ENCODE peak calls at places on chromosomes 6 and 20, in five cellular contexts. I is H9, G is mesenchymal stem cell, D is H1, C is trophoblast cell. V is an unnamed sample.

GRCh38 chr20:59176812-59177211 is 13.2 kb downstream of the ZNF831 start:
- DNase-seq in I (no peak), G (no peak), D (no peak), C (no peak), V (no peak)

GRCh38 chr6:71482742-71483141 is 194.1 kb downstream of the OGFRL1 start:
- DNase-seq in I (no peak), G (no peak), D (no peak), C (no peak), V (no peak)

GRCh38 chr6:29750709-29751108 is 27.5 kb downstream of the HLA-F start:
- DNase-seq in I (no peak), G (no peak), D (no peak), C (no peak), V (no peak)

GRCh38 chr6:33008944-33009861 is at the start of gene HLA-DOA:
- DNase-seq in I (peak), G (peak), D (peak), C (peak), V (peak)

GRCh38 chr6:157808405-157808950 is 14.6 kb upstream of the SNX9 start:
- DNase-seq in I (no peak), G (no peak), D (no peak), C (no peak), V (no peak)

GRCh38 chr20:12640255-12640654 is 368.5 kb upstream of the SPTLC3 start:
- DNase-seq in I (no peak), G (no peak), D (no peak), C (no peak), V (no peak)

GRCh38 chr6:113018351-113019151 is 671.4 kb downstream of the RFPL4B start:
- DNase-seq in I (no peak), G (peak), D (no peak), C (peak), V (no peak)

GRCh38 chr6:157514659-157515496 is 133.9 kb downstream of the ZDHHC14 start:
- DNase-seq in I (no peak), G (peak), D (no peak), C (peak), V (no peak)

GRCh38 chr20:24437322-24438090 is 31.9 kb upstream of the SYNDIG1 start:
- DNase-seq in I (no peak), G (no peak), D (no peak), C (no peak), V (no peak)

GRCh38 chr6:127924031-127924430 is 23.2 kb upstream of the THEMIS start:
- DNase-seq in I (no peak), G (no peak), D (no peak), C (no peak), V (no peak)

GRCh38 chr6:42901538-42901957 is 14.3 kb upstream of the PTCRA start:
- DNase-seq in I (peak), G (peak), D (peak), C (peak), V (peak)

GRCh38 chr6:3410385-3411360 is 46.2 kb downstream of the SLC22A23 start:
- DNase-seq in I (peak), G (peak), D (peak), C (peak), V (peak)

DNA sequence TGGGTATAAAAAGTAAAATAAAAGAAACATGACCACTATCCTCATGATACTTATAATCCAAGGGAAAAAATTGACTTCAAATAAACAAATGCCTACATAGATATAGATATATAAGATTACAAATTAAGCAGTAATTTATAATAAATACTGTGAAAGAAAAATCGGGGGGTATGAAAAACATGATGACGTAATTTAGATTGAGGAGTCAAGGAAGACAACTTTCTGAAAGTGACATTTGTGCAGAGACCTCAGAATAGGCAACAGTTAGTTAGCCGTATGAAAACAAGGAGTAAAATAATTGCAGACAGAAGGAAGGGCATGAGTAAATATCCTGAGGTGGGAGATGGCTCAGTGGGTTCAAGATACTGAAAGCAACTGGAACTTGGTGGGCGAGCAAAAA is 28.2 kb upstream of the RAB23 start:
- DNase-seq in I (no peak), G (no peak), D (no peak), C (no peak), V (no peak)
- H3K14ac ChIP-seq in I (no peak), G (no peak), D (no peak), C (no peak), V (no peak)

GRCh38 chr20:63293866-63294535 is 1.0 kb downstream of the COL20A1 start:
- DNase-seq in I (no peak), G (no peak), D (no peak), C (peak), V (no peak)
- H2BK12ac ChIP-seq in I (no peak), G (no peak), D (no peak), C (no peak), V (peak)

DNA sequence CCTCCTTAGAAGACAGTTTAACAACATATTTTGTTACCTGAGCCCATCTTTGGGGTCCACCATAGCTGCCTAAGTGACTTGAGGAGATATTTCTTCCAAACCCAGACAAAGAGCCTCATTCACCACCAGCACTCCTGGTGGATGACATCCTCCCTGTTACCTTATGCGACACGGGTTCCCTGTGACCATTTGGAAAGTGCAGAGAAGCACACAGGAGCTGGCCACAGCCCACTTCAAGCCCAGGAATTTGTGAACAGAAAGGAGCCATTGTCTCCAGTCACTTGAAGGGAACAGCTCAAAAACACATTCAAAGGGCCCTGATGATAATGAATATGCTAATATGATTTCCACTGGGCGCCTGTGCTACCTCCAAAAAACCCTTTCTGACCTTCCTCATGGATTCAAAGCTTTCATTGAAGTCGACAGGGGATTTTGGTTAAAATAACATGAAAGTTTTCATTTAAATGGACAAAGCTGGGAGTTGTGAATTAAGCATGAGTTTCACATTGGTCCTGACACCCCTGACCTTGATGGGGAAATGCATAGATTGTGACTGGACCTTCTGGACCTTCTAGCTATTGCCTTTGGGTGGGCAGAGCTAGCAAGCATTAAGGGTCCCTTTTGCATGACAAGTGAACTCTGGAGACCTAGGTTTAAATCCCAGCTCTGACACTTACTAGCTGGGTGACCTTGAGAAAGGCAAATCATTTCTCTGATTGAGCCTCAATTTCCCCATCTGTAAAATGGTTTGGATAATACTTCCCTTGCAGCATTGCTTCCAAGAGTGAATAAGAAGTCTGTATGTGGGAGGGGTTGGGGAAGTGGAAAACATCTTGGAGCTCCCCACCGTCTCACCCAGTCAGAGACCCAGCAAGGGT is 83.3 kb upstream of the SIRPA start:
- DNase-seq in I (no peak), G (peak), D (no peak), C (peak), V (peak)
- H3K14ac ChIP-seq in I (no peak), G (no peak), D (no peak), C (no peak), V (no peak)

GRCh38 chr20:53666144-53666543 is 72.5 kb upstream of the ZNF217 start:
- DNase-seq in I (no peak), G (no peak), D (no peak), C (no peak), V (no peak)
- H2BK12ac ChIP-seq in I (no peak), G (no peak), D (no peak), C (no peak), V (no peak)

DNA sequence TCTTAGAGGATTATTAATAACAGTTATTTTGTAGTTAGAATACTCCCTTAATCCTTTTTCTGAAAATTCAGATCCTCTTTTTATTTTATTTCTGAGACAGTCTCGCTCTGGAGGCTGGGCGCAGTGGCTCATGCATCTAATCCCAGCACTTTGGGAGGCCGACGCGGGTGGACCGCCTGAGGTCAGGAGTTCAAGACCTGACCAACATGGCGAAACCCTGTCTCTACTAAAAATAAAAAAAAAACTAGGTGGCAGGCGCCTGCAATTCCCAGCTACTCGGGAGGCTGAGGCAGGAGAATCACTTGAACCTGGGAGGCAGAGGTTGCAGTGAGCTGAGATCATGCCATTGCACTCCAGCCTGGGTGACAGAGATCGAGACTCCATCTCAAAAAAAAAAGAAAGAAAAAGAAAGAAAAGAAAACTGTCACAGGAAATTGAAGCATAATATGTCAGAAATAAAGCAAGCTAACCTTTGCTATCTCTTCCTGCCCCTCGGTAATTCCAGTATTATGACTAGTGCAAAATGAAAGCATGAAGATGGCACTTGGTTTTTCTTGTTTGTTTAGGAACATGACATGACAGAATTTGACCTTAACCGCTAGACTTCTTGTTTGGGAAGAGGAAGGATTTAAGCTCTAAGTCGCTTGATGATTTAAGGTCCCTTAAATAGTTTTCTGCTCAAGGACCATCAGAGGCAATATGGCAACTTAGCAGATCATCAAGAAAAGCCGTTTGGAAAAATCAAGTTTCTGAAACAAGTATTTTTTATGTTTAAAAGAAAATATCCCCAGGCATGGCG is 1.8 kb upstream of the RBM39 start:
- DNase-seq in I (no peak), G (peak), D (no peak), C (peak), V (no peak)
- H3K14ac ChIP-seq in I (no peak), G (no peak), D (no peak), C (no peak), V (no peak)

GRCh38 chr6:118810420-118811027 is 83.4 kb upstream of the ASF1A start:
- DNase-seq in I (no peak), G (no peak), D (no peak), C (no peak), V (no peak)

GRCh38 chr6:118813795-118814194 is 80.2 kb upstream of the ASF1A start:
- DNase-seq in I (no peak), G (peak), D (no peak), C (no peak), V (no peak)

GRCh38 chr6:118812972-118813371 is 81.0 kb upstream of the ASF1A start:
- DNase-seq in I (no peak), G (no peak), D (no peak), C (no peak), V (no peak)

DNA sequence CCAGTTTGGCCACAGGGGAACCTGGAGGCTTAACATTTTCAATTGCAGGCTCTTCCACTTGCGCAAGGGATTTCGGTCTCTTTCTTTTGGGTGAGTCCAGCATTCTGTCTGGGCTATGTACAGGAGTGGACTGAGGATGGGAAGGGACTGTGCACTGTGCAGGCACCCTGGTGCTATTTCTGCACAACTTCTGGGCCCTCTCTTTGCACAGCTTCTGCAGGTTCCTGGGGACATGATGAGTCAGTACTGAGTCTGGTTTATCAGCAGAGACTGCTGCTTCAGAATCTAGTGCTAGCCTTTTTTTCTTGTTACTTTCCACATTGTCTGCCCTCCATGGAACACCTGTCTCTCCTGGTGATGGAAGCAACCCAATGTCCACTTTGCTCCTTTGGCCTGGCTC is 78.5 kb upstream of the ASF1A start:
- DNase-seq in I (no peak), G (no peak), D (no peak), C (no peak), V (no peak)
- H2BK12ac ChIP-seq in I (no peak), G (no peak), D (no peak), C (no peak), V (no peak)

DNA sequence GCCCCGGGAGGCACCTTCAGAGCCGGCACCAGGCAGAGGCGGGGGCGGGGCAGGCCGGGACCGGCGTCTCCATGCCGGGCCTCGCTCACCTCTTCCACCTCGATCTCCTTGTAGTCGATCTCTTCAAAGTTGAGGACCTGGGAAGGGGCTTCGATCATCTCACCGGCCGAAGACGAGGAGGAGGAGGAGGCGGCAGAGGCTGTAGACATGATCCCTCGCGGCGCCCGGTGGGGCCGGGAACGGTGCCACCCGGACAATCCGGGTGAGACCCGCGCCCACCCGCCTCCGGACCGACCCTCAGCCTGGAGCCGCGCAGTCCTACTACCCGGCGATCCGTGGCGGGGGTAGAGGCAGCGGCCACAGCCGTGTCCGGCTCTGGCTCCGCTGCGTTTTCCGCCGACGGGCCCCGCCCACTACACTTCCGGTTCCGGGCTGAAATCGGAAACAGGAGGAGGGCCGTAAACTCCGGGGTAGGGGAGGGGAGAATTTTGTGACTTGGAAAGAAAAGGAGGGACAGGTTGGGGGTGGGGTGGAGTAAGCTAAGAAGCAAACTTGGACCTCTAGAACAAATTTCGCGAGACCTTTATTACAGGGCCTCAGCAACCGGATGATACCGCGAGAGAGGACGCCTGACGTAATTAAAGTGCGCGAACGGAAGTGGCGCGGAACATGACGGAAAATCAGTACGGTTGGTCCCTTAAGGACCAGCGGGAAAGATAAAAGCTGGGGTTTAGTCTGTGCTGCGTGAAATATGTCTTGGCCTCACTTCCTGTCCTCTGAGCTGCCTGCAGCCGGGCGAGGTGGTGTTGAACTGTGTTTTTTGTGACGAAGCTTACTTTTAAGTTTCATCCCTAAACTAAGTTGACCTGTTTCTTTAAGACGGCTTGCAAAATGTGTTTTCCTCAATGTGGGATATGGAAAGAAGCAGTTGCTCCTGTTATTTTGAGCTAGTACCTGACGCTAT is at the start of gene MAP3K7:
- DNase-seq in I (peak), G (peak), D (peak), C (peak), V (peak)
- H3K14ac ChIP-seq in I (peak), G (no peak), D (no peak), C (peak), V (peak)

DNA sequence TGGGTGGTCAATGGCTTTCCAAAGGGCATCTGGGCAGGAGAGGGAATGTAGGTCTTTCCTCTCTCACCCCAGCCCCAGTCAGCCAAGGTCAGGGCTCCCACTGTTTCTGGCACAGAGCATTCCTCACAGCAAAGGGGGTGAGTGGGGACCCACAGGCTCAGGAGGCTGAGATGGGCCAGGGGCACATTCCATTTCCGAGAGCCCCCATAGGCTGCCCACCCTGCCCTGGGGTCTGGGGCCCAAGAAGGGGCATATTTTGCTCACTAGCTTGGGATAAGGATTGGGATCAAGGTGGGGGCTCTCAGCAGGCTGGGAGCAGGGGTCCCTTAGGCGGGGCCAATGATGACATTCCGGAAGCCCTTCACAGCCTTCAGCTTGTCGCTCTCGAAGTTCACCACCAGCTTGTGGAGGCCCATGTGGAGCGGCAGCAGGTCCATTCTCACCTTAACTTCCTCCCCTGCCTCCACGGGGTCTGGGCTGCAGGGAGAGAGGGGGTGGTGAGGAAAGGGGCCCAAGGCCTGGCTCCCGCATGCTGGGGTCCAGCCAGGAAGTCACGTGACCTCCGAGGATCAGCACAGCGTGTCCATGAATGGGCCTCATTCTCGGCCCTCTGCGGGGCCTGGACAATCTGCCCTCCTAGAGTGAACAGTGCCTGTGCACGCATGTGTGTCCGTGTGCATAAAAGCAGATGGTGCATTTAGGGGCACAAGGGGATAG is 35.0 kb downstream of the TGM2 start:
- DNase-seq in I (no peak), G (no peak), D (no peak), C (no peak), V (no peak)
- H2BK12ac ChIP-seq in I (no peak), G (peak), D (no peak), C (no peak), V (no peak)

GRCh38 chr6:73586416-73586974 is 65.7 kb upstream of the EEF1A1 start:
- DNase-seq in I (no peak), G (peak), D (no peak), C (no peak), V (no peak)
- H3K14ac ChIP-seq in I (no peak), G (no peak), D (no peak), C (no peak), V (no peak)

GRCh38 chr6:45577836-45578504 is 200.2 kb upstream of the SUPT3H start:
- DNase-seq in I (no peak), G (peak), D (peak), C (no peak), V (no peak)
- H2BK12ac ChIP-seq in I (no peak), G (peak), D (no peak), C (peak), V (no peak)